ENCODE peak calls at places on chromosomes 11 and 22, in four cellular contexts. J is H1, S is Peyer's patch, A is uterus. F is an unnamed sample.

GRCh38 chr11:2769409-2769778 is 69.6 kb upstream of the KCNQ1OT1 start:
- DNase-seq in J (peak), S (peak), A (no peak), F (no peak)

GRCh38 chr11:12835286-12835685 is 161.1 kb downstream of the TEAD1 start:
- DNase-seq in J (no peak), S (no peak), A (no peak), F (no peak)

GRCh38 chr11:104653011-104653806 is 245.1 kb downstream of the CASP12 start:
- DNase-seq in J (no peak), S (no peak), A (no peak), F (no peak)

GRCh38 chr11:128201006-128201405 is 386.4 kb downstream of the ETS1 start:
- DNase-seq in J (no peak), S (no peak), A (no peak), F (no peak)

GRCh38 chr11:19209617-19210016 is 7.8 kb upstream of the CSRP3 start:
- DNase-seq in J (no peak), S (no peak), A (no peak), F (no peak)

GRCh38 chr11:123381817-123382554 is 48.1 kb upstream of the GRAMD1B start:
- DNase-seq in J (no peak), S (no peak), A (no peak), F (no peak)

GRCh38 chr11:12056112-12056511 is 47.7 kb upstream of the DKK3 start:
- DNase-seq in J (no peak), S (no peak), A (no peak), F (no peak)

GRCh38 chr22:26548984-26549383 is 36.7 kb upstream of the TFIP11 start:
- DNase-seq in J (no peak), S (no peak), A (no peak), F (no peak)

GRCh38 chr11:92083123-92083522 is 141.5 kb upstream of the FAT3 start:
- DNase-seq in J (no peak), S (no peak), A (no peak), F (no peak)

GRCh38 chr11:113781682-113782081 is 2.1 kb downstream of the CLDN25 start:
- DNase-seq in J (no peak), S (no peak), A (no peak), F (no peak)

GRCh38 chr11:17762309-17762974 is 27.9 kb downstream of the KCNC1 start:
- DNase-seq in J (no peak), S (no peak), A (no peak), F (no peak)

GRCh38 chr22:30516731-30517130 is 11.2 kb upstream of the SEC14L4 start:
- DNase-seq in J (no peak), S (no peak), A (no peak), F (no peak)

DNA sequence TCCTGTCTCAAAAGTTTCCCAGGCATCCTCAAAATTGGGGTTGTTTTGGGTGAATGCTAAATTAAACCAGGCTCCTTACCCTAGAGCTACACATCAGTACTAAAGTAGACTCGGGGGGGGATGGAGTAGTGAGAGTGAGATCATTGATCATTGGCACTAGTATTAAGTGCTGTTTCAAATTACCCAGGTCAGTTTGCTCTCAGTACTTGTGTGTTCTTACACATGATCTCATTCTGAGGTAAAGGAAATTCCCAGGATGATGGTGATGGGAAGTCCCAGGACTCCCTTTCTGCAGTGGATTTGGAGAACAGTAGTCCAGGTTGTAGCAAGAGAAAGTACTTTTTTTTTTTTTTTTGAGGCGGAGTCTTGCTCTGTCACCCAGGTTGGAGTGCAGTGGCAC is 12.5 kb downstream of the RBM4 start:
- DNase-seq in J (no peak), S (no peak), A (no peak), F (no peak)
- TF ChIP-seq POLR2A in J (no peak), S (no peak), A (no peak), F (no peak)

GRCh38 chr11:88151866-88152265 is 23.4 kb downstream of the RAB38 start:
- DNase-seq in J (no peak), S (no peak), A (no peak), F (no peak)

DNA sequence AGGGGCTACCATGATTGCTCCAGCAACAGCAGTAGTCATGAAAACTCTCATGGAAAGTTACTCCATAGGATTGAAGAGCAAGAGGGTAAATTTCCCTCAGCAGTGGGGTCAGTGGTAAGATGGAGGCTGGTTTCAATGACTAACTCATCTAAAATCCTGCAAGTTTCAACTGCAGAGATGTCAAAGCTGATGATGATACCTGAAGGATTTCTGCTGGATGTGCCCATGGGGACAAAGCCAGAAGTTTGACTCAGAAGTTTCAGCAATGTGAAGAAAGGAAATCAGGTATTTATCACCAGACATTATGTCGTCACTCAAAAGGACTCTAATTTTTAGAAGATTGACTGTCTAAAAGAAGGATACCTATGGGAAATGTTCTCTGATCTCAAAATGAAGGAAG is 29.1 kb downstream of the RAB38 start:
- DNase-seq in J (no peak), S (no peak), A (no peak), F (no peak)
- TF ChIP-seq POLR2A in J (no peak), S (no peak), A (no peak), F (no peak)

GRCh38 chr11:74409633-74410032 is 11.4 kb upstream of the PGM2L1 start:
- DNase-seq in J (no peak), S (no peak), A (no peak), F (no peak)
- TF ChIP-seq POLR2A in J (no peak), S (no peak), A (no peak), F (no peak)

DNA sequence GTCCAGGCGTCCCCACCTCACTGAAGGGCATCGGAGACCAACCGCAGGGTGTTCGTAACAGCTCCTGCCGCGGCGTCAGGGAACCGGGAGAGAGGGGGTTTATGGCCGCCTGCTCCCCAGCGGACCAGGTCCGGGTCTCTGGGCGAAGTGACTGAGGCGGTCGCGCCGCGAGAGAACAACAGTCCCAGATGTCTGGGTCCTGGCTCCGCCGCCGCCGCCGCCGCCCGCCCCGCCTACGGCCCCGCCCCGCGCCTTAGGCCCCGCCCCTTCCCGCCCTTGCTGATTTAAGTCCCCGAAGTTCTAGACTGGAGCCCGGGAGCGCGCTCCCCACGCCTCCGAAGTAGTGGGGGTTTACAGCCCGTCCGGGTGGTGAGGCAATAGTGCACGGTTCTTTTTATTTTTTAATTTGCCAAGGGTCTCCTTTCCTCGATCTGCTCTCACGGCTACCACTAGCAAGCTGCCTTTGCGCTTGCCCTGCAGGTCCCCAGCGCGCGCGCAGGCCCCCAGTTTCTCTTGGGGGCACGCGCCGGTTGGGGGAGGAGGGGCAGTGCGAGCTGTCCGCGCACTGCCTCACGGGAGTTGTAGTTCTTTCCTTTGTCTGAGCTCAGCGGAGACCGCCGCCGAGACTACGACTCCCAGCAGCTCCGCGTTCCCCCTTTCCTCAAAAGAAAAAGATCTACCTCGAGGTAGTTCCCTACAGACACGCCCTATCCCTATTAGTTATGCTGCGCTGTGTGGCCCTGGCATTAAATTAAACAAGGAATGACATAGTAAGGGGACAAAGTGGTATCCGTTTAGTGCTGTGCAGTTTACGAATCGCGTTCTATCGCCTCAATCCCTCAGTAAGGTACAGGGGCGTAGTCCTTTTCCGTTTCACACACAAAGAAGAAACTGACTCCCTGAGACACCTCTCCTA is at the start of gene PGM2L1:
- DNase-seq in J (peak), S (peak), A (peak), F (peak)
- TF ChIP-seq POLR2A in J (no peak), S (peak), A (peak), F (peak)

DNA sequence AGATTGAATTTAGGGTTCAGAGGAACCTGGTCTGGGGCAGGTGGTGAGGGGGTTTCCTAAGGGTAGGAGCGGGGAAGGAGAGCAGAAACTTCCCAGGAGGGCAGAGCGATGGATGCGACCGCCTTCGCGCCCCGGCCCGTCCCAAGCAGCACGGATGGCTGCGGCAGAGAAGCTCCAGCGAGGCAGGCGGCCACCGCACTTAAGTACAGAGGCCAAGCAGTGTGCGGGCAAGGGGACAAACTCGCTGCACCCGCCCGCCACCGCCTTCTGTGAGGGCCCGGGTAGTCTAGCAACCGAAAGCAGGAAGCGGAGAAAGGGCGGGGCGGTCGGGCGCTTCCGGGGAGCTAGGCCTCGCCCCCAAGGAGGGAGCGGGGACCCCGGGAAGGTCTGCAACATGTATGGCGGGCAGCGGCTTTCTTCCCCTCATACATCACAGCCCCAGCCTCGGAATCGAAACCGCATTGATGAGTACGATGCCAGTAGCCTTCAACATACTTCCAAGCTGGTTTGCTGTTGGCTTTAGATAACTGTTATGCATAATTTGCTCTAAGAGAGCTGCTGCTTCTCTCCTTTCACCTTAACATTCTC is at the start of gene AGBL2:
- DNase-seq in J (peak), S (peak), A (peak), F (peak)
- TF ChIP-seq POLR2A in J (no peak), S (peak), A (peak), F (peak)

GRCh38 chr11:5250777-5251176 is 1.1 kb upstream of the HBG1 start:
- DNase-seq in J (no peak), S (no peak), A (no peak), F (no peak)
- TF ChIP-seq POLR2A in J (no peak), S (no peak), A (no peak), F (no peak)